ENCODE peak calls at places on chromosomes 6 and 20, in seven cellular contexts. One of them, this sample, is unnamed. For H3K4me1, the result is how much of the 10 kb centered on the place peaks cover.

GRCh38 chr6:36615018-36615761 is 21.0 kb downstream of the SRSF3 start:
- DNase-seq in adrenal gland: peak
- DNase-seq in psoas muscle: peak
- DNase-seq in neuronal stem cell: peak
- DNase-seq in heart left ventricle: no peak
- DNase-seq in left lung: no peak
- DNase-seq in A549: peak
- DNase-seq in this sample: no peak

GRCh38 chr6:158863646-158864045 is 44.5 kb upstream of the EZR start:
- DNase-seq in psoas muscle: no peak
- DNase-seq in neuronal stem cell: no peak
- DNase-seq in heart left ventricle: no peak
- DNase-seq in left lung: no peak
- DNase-seq in A549: no peak
- DNase-seq in adrenal gland: peak
- DNase-seq in this sample: no peak

GRCh38 chr6:161011509-161012480 is 20.2 kb downstream of the MAP3K4 start:
- DNase-seq in left lung: no peak
- DNase-seq in heart left ventricle: no peak
- DNase-seq in adrenal gland: no peak
- DNase-seq in A549: no peak
- DNase-seq in psoas muscle: no peak
- DNase-seq in neuronal stem cell: peak
- DNase-seq in this sample: no peak

GRCh38 chr20:54526801-54527200 is 51.4 kb downstream of the DOK5 start:
- DNase-seq in A549: no peak
- DNase-seq in left lung: no peak
- DNase-seq in neuronal stem cell: no peak
- DNase-seq in adrenal gland: no peak
- DNase-seq in heart left ventricle: no peak
- DNase-seq in psoas muscle: no peak
- DNase-seq in this sample: no peak

GRCh38 chr20:43721097-43721428 is 5.7 kb downstream of the GTSF1L start:
- DNase-seq in neuronal stem cell: no peak
- DNase-seq in A549: no peak
- DNase-seq in psoas muscle: no peak
- DNase-seq in adrenal gland: no peak
- DNase-seq in heart left ventricle: no peak
- DNase-seq in left lung: no peak
- DNase-seq in this sample: no peak

GRCh38 chr20:46261456-46262253 is 46.6 kb downstream of the CDH22 start:
- DNase-seq in heart left ventricle: no peak
- DNase-seq in left lung: no peak
- DNase-seq in adrenal gland: no peak
- DNase-seq in psoas muscle: no peak
- DNase-seq in neuronal stem cell: no peak
- DNase-seq in A549: no peak
- DNase-seq in this sample: no peak

GRCh38 chr6:44542401-44543116 is 155.1 kb downstream of the CDC5L start:
- DNase-seq in neuronal stem cell: peak
- DNase-seq in A549: no peak
- DNase-seq in adrenal gland: peak
- DNase-seq in heart left ventricle: peak
- DNase-seq in psoas muscle: no peak
- DNase-seq in left lung: no peak
- DNase-seq in this sample: no peak

GRCh38 chr6:66558189-66558588 is 851.2 kb upstream of the EYS start:
- DNase-seq in A549: peak
- DNase-seq in heart left ventricle: no peak
- DNase-seq in left lung: no peak
- DNase-seq in psoas muscle: no peak
- DNase-seq in neuronal stem cell: no peak
- DNase-seq in adrenal gland: no peak
- DNase-seq in this sample: no peak

GRCh38 chr20:34022843-34023234 is 29.1 kb downstream of the RALY start:
- DNase-seq in left lung: no peak
- DNase-seq in heart left ventricle: no peak
- DNase-seq in psoas muscle: no peak
- DNase-seq in A549: no peak
- DNase-seq in adrenal gland: no peak
- DNase-seq in neuronal stem cell: no peak
- DNase-seq in this sample: no peak

GRCh38 chr6:18432180-18432579 is 45.0 kb downstream of the RNF144B start:
- DNase-seq in A549: no peak
- DNase-seq in left lung: no peak
- DNase-seq in neuronal stem cell: no peak
- DNase-seq in heart left ventricle: no peak
- DNase-seq in psoas muscle: no peak
- DNase-seq in adrenal gland: no peak
- DNase-seq in this sample: no peak

GRCh38 chr6:163529605-163530004 is 115.1 kb downstream of the QKI start:
- DNase-seq in heart left ventricle: no peak
- DNase-seq in adrenal gland: peak
- DNase-seq in A549: peak
- DNase-seq in left lung: no peak
- DNase-seq in neuronal stem cell: no peak
- DNase-seq in psoas muscle: no peak
- DNase-seq in this sample: no peak

GRCh38 chr6:126094411-126094810 is 108.1 kb downstream of the TRMT11 start:
- DNase-seq in psoas muscle: no peak
- DNase-seq in left lung: no peak
- DNase-seq in A549: no peak
- DNase-seq in adrenal gland: no peak
- DNase-seq in neuronal stem cell: no peak
- DNase-seq in heart left ventricle: no peak
- DNase-seq in this sample: no peak

GRCh38 chr6:142384455-142385332 is 82.9 kb downstream of the ADGRG6 start:
- DNase-seq in adrenal gland: no peak
- DNase-seq in neuronal stem cell: no peak
- DNase-seq in A549: no peak
- DNase-seq in left lung: no peak
- DNase-seq in psoas muscle: no peak
- DNase-seq in heart left ventricle: no peak
- DNase-seq in this sample: no peak

GRCh38 chr6:136088693-136089092 is 161.4 kb downstream of the MTFR2 start:
- DNase-seq in heart left ventricle: no peak
- DNase-seq in adrenal gland: no peak
- DNase-seq in psoas muscle: no peak
- DNase-seq in neuronal stem cell: no peak
- DNase-seq in A549: no peak
- DNase-seq in left lung: no peak
- DNase-seq in this sample: no peak

GRCh38 chr6:131763749-131764148 is 44.1 kb upstream of the ENPP1 start:
- DNase-seq in adrenal gland: no peak
- DNase-seq in A549: no peak
- DNase-seq in neuronal stem cell: no peak
- DNase-seq in psoas muscle: no peak
- DNase-seq in heart left ventricle: no peak
- DNase-seq in left lung: no peak
- DNase-seq in this sample: no peak

GRCh38 chr6:125789576-125790402 is 971 bp upstream of the NCOA7 start:
- DNase-seq in A549: peak
- DNase-seq in neuronal stem cell: peak
- DNase-seq in psoas muscle: peak
- DNase-seq in adrenal gland: peak
- DNase-seq in left lung: peak
- DNase-seq in heart left ventricle: peak
- DNase-seq in this sample: peak

GRCh38 chr20:24442909-24443308 is 26.5 kb upstream of the SYNDIG1 start:
- DNase-seq in A549: no peak
- DNase-seq in psoas muscle: no peak
- DNase-seq in adrenal gland: no peak
- DNase-seq in heart left ventricle: no peak
- DNase-seq in left lung: no peak
- DNase-seq in neuronal stem cell: no peak
- DNase-seq in this sample: no peak

GRCh38 chr6:30810813-30811329 is 66.5 kb upstream of the IER3 start:
- DNase-seq in A549: no peak
- DNase-seq in heart left ventricle: no peak
- DNase-seq in neuronal stem cell: no peak
- DNase-seq in left lung: no peak
- DNase-seq in psoas muscle: no peak
- DNase-seq in adrenal gland: no peak
- DNase-seq in this sample: no peak

GRCh38 chr6:73803562-73804221 is 107.7 kb downstream of the CD109 start:
- DNase-seq in heart left ventricle: no peak
- DNase-seq in psoas muscle: no peak
- DNase-seq in neuronal stem cell: peak
- DNase-seq in left lung: no peak
- DNase-seq in adrenal gland: peak
- DNase-seq in A549: peak
- DNase-seq in this sample: no peak

GRCh38 chr6:130985115-130985514 is 77.9 kb downstream of the EPB41L2 start:
- DNase-seq in psoas muscle: no peak
- DNase-seq in A549: no peak
- DNase-seq in adrenal gland: no peak
- DNase-seq in left lung: no peak
- DNase-seq in neuronal stem cell: no peak
- DNase-seq in heart left ventricle: no peak
- DNase-seq in this sample: no peak

GRCh38 chr20:46618316-46619110 is 32.7 kb downstream of the SLC13A3 start:
- DNase-seq in adrenal gland: no peak
- DNase-seq in left lung: no peak
- DNase-seq in neuronal stem cell: no peak
- DNase-seq in A549: no peak
- DNase-seq in heart left ventricle: no peak
- DNase-seq in psoas muscle: no peak
- DNase-seq in this sample: no peak

GRCh38 chr6:45184040-45184439 is 144.1 kb upstream of the RUNX2 start:
- DNase-seq in psoas muscle: no peak
- DNase-seq in heart left ventricle: no peak
- DNase-seq in A549: no peak
- DNase-seq in adrenal gland: no peak
- DNase-seq in left lung: no peak
- DNase-seq in neuronal stem cell: no peak
- DNase-seq in this sample: no peak

GRCh38 chr6:47292027-47292426 is 17.7 kb downstream of the TNFRSF21 start:
- DNase-seq in neuronal stem cell: no peak
- DNase-seq in left lung: no peak
- DNase-seq in adrenal gland: no peak
- DNase-seq in heart left ventricle: no peak
- DNase-seq in psoas muscle: no peak
- DNase-seq in A549: no peak
- DNase-seq in this sample: no peak

GRCh38 chr6:32796848-32797776 is 19.7 kb downstream of the HLA-DOB start:
- DNase-seq in left lung: peak
- DNase-seq in adrenal gland: peak
- DNase-seq in heart left ventricle: peak
- DNase-seq in A549: peak
- DNase-seq in psoas muscle: peak
- DNase-seq in neuronal stem cell: peak
- DNase-seq in this sample: peak
- H3K4me3 ChIP-seq in left lung: no peak
- H3K4me3 ChIP-seq in adrenal gland: no peak
- H3K4me3 ChIP-seq in heart left ventricle: no peak
- H3K4me3 ChIP-seq in A549: peak
- H3K4me3 ChIP-seq in psoas muscle: peak
- H3K4me3 ChIP-seq in neuronal stem cell: no peak
- H3K4me3 ChIP-seq in this sample: peak

DNA sequence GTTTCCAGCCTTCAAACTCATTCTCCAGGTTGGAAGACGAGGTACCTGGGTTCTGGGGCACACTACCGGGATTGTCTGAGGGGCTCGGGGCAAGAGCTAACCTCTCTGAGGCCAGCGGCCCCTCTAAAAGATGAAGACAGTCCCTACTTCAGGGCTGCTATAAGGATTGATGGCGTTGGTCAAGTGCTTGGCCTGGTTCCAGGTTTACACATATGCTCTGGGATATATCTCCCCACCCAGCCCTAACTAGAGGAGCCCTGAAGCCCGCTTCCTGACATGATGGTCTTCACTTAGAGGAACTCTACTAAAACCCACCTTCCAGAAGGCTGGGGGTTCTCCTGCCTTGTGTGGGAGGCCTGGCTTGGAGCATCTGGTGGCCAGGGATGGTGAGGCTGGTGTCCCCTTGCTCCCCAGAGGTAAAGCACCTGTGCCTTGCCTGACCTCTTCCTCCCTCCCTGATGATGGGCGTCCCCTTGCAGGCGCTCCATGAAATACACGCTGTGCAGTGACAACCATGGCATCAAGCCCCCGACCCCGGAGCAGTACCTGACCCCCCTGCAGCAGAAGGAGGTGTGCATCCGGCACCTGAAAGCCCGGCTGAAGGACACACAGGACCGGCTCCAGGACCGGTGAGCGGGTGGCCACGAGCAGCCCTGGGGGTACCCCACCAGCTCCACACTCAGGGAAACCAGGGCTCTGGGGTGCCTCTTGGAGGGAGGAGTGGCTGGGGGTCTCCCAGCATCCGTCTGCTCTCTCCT is 28.7 kb downstream of the SDCBP2 start:
- DNase-seq in adrenal gland: no peak
- DNase-seq in heart left ventricle: no peak
- DNase-seq in A549: no peak
- DNase-seq in psoas muscle: peak
- DNase-seq in neuronal stem cell: no peak
- DNase-seq in left lung: no peak
- DNase-seq in this sample: no peak
- H3K27ac ChIP-seq in adrenal gland: no peak
- H3K27ac ChIP-seq in heart left ventricle: peak
- H3K27ac ChIP-seq in A549: peak
- H3K27ac ChIP-seq in psoas muscle: no peak
- H3K27ac ChIP-seq in neuronal stem cell: no peak
- H3K27ac ChIP-seq in left lung: no peak
- H3K27ac ChIP-seq in this sample: no peak

DNA sequence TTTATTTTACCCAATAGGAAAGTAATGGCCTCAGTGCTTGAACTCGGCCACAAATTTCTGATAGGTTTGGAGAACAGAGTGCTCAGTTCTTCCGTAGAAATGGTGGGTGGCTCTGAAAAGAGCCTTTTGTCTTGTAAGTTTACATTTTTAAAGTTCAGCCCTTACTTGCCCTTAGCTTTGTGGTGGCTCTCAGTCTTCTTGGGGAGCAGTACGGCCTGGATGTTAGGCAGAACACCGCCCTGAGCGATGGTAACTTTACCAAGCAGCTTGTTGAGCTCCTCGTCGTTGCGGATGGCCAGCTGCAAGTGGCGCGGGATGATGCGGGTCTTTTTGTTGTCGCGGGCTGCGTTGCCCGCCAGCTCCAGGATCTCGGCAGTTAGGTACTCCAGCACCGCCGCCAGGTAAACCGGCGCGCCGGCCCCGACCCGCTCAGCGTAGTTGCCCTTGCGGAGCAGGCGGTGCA is 19.6 kb downstream of the OR2B2 start:
- DNase-seq in A549: no peak
- DNase-seq in adrenal gland: no peak
- DNase-seq in left lung: no peak
- DNase-seq in neuronal stem cell: no peak
- DNase-seq in heart left ventricle: no peak
- DNase-seq in psoas muscle: no peak
- DNase-seq in this sample: no peak
- H3K4me1 ChIP-seq in A549: under half
- H3K4me1 ChIP-seq in adrenal gland: under half
- H3K4me1 ChIP-seq in left lung: under half
- H3K4me1 ChIP-seq in neuronal stem cell: under half
- H3K4me1 ChIP-seq in heart left ventricle: under half
- H3K4me1 ChIP-seq in psoas muscle: under half
- H3K4me1 ChIP-seq in this sample: under half

DNA sequence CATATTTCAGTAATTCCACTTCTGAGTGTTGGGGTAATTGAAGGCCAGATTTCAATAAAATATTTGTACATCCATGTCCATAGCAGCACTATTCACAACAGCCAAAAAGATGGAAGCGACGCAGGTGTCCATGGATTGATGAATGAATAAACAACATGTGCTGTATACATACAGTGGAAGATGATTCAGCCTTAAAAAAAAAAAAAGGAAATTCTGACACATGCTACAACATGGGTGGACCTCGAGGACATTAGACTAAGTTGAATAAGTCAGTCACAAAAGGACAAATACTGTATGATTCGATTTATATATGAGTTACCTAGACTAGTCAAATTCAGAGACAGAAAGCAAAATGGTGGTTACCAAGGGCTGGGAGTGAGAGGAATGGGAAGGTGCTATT is 57.2 kb downstream of the TRAM2 start:
- DNase-seq in psoas muscle: no peak
- DNase-seq in heart left ventricle: no peak
- DNase-seq in neuronal stem cell: no peak
- DNase-seq in left lung: no peak
- DNase-seq in A549: no peak
- DNase-seq in adrenal gland: no peak
- DNase-seq in this sample: no peak
- H3K4me3 ChIP-seq in psoas muscle: no peak
- H3K4me3 ChIP-seq in heart left ventricle: no peak
- H3K4me3 ChIP-seq in neuronal stem cell: no peak
- H3K4me3 ChIP-seq in left lung: no peak
- H3K4me3 ChIP-seq in A549: no peak
- H3K4me3 ChIP-seq in adrenal gland: no peak
- H3K4me3 ChIP-seq in this sample: no peak